ENCODE peak calls at places on chromosomes 12 and 14, in eight cellular contexts. A is endodermal cell; X is NCI-H1092; I is adrenal gland; B is NCI-H1417; V is RCC 7860; H is EL; R is activated naive CD8-positive, alpha-beta T cell treated with anti-CD3 and anti-CD28 coated beads for 36 hours. C is an unnamed sample.

GRCh38 chr12:54372113-54372806 is 8.0 kb upstream of the GPR84 start:
- DNase-seq in V (no peak), B (no peak), I (no peak), H (no peak), A (no peak), X (peak), R (no peak), C (no peak)

GRCh38 chr12:106409898-106410297 is 52.4 kb downstream of the POLR3B start:
- DNase-seq in X (no peak), R (no peak), V (no peak), B (no peak), I (no peak), A (no peak), H (no peak), C (no peak)

GRCh38 chr12:101891462-101891971 is 14.1 kb downstream of the DRAM1 start:
- DNase-seq in B (peak), I (peak), A (no peak), H (peak), V (peak), R (no peak), X (no peak), C (no peak)

GRCh38 chr12:132170094-132170636 is 25.9 kb downstream of the NOC4L start:
- DNase-seq in V (peak), R (no peak), H (peak), I (no peak), A (no peak), B (peak), X (no peak), C (no peak)

GRCh38 chr14:24634158-24634557 is at the start of gene GZMB:
- DNase-seq in B (no peak), R (peak), A (no peak), V (no peak), H (peak), I (no peak), X (no peak), C (no peak)

GRCh38 chr12:96882862-96883261 is 24.2 kb upstream of the NEDD1 start:
- DNase-seq in X (no peak), I (no peak), V (no peak), B (no peak), A (no peak), H (peak), R (no peak), C (no peak)

GRCh38 chr12:105205322-105206048 is 30.5 kb downstream of the APPL2 start:
- DNase-seq in B (no peak), A (no peak), H (no peak), V (no peak), X (no peak), I (no peak), R (no peak), C (no peak)

GRCh38 chr12:102669056-102669455 is 188.7 kb upstream of the IGF1 start:
- DNase-seq in R (no peak), I (no peak), X (no peak), A (no peak), H (no peak), B (no peak), V (no peak), C (no peak)

GRCh38 chr12:55705802-55706402 is 1.8 kb downstream of the ITGA7 start:
- DNase-seq in I (no peak), R (no peak), A (peak), B (no peak), X (no peak), H (no peak), V (no peak), C (no peak)

GRCh38 chr14:34425095-34425851 is 36.8 kb downstream of the SPTSSA start:
- DNase-seq in V (no peak), B (no peak), H (no peak), R (no peak), A (no peak), X (no peak), I (no peak), C (no peak)

GRCh38 chr14:97707603-97708002 is 910.4 kb downstream of the VRK1 start:
- DNase-seq in X (no peak), H (no peak), I (no peak), A (peak), R (no peak), V (no peak), B (no peak), C (no peak)

GRCh38 chr12:65171073-65171472 is 1.7 kb downstream of the LEMD3 start:
- DNase-seq in X (no peak), I (no peak), B (no peak), A (no peak), R (no peak), H (peak), V (no peak), C (no peak)

GRCh38 chr14:62691613-62692489 is 353.4 kb downstream of the KCNH5 start:
- DNase-seq in H (peak), X (no peak), A (no peak), R (no peak), V (peak), I (peak), B (peak), C (no peak)

GRCh38 chr14:93132472-93133065 is 16.8 kb upstream of the ITPK1 start:
- DNase-seq in V (no peak), I (peak), A (peak), H (peak), B (peak), X (peak), R (peak), C (no peak)

GRCh38 chr12:112367986-112368385 is 14.2 kb downstream of the HECTD4 start:
- DNase-seq in B (no peak), A (no peak), I (no peak), X (no peak), V (no peak), H (no peak), R (no peak), C (no peak)

GRCh38 chr14:104361921-104362681 is 217.5 kb upstream of the C14orf180 start:
- DNase-seq in I (no peak), X (no peak), A (peak), B (no peak), V (no peak), H (no peak), R (no peak), C (no peak)

GRCh38 chr12:83042441-83043215 is 355.9 kb downstream of the TMTC2 start:
- DNase-seq in B (no peak), X (no peak), H (peak), R (no peak), I (peak), A (peak), V (no peak), C (no peak)

GRCh38 chr12:26471560-26471959 is 276.2 kb downstream of the SSPN start:
- DNase-seq in B (no peak), V (no peak), H (no peak), R (no peak), I (no peak), X (no peak), A (no peak), C (no peak)

GRCh38 chr14:92348154-92348553 is 25.2 kb downstream of the SLC24A4 start:
- DNase-seq in I (no peak), B (peak), H (no peak), X (no peak), A (no peak), R (no peak), V (no peak), C (no peak)

GRCh38 chr12:12338528-12339168 is 11.4 kb downstream of the MANSC1 start:
- DNase-seq in H (peak), A (no peak), R (no peak), X (no peak), B (no peak), V (no peak), I (no peak), C (no peak)

GRCh38 chr12:67515679-67516363 is 132.7 kb upstream of the DYRK2 start:
- DNase-seq in H (no peak), B (peak), R (no peak), A (peak), V (no peak), I (no peak), X (peak), C (no peak)

GRCh38 chr14:69260979-69261605 is 1.1 kb downstream of the GALNT16 start:
- DNase-seq in H (peak), I (no peak), R (peak), A (peak), B (peak), X (no peak), V (no peak), C (no peak)

GRCh38 chr14:48853159-48853558 is 733.0 kb downstream of the RPS29 start:
- DNase-seq in R (no peak), I (no peak), A (no peak), V (no peak), B (no peak), X (no peak), H (no peak), C (no peak)

GRCh38 chr12:24864796-24865125 is 84.1 kb downstream of the BCAT1 start:
- DNase-seq in R (no peak), X (no peak), H (peak), B (no peak), A (no peak), V (peak), I (no peak), C (no peak)

GRCh38 chr12:111367661-111368221 is 1.2 kb downstream of the PHETA1 start:
- DNase-seq in X (no peak), A (no peak), B (no peak), I (no peak), H (peak), R (no peak), V (peak), C (no peak)

GRCh38 chr12:30796891-30797371 is 42.2 kb upstream of the CAPRIN2 start:
- DNase-seq in V (no peak), B (peak), I (no peak), A (peak), H (peak), X (no peak), R (no peak), C (no peak)

GRCh38 chr14:67440513-67440912 is 28.5 kb upstream of the PLEK2 start:
- DNase-seq in V (no peak), A (no peak), X (no peak), H (no peak), B (no peak), R (no peak), I (no peak), C (no peak)

GRCh38 chr12:41897593-41897992 is 247.1 kb downstream of the GXYLT1 start:
- DNase-seq in B (no peak), H (no peak), X (no peak), V (no peak), A (no peak), I (no peak), R (no peak), C (no peak)

GRCh38 chr14:71048393-71048792 is 141.1 kb downstream of the PCNX1 start:
- DNase-seq in H (no peak), B (no peak), A (no peak), R (no peak), V (no peak), I (no peak), X (no peak), C (no peak)

C was measured in NCI-H1048.